ENCODE peak calls at places on chromosomes 4 and X, in five cellular contexts. E is GM10248, V is nephron progenitor cell, S is HFF-Myc, O is A549. W is an unnamed sample.

GRCh38 chr4:180059216-180059881 is 2183.9 kb upstream of the TENM3 start:
- DNase-seq in E (peak; percentile 32), O (no peak), V (peak; percentile 60), S (no peak), W (no peak)

GRCh38 chrX:27336466-27337091 is 126.6 kb downstream of the PPP4R3C start:
- DNase-seq in E (peak; percentile 18), S (peak; percentile 0), V (peak; percentile 64), O (peak; percentile 23), W (peak; percentile 16)

GRCh38 chrX:1529328-1529727 is 7.7 kb downstream of the P2RY8 start:
- DNase-seq in V (no peak), O (no peak), S (no peak), E (no peak), W (no peak)

GRCh38 chrX:42988700-42989099 is 210.7 kb upstream of the PPP1R2C start:
- DNase-seq in V (no peak), E (no peak), O (no peak), S (no peak), W (no peak)

GRCh38 chrX:33457102-33457501 is 245.8 kb upstream of the DMD start:
- DNase-seq in O (no peak), E (no peak), V (no peak), S (no peak), W (no peak)

GRCh38 chr4:81565137-81565870 is 93.6 kb upstream of the RASGEF1B start:
- DNase-seq in O (no peak), V (peak; percentile 41), S (no peak), E (no peak), W (peak; percentile 79)

GRCh38 chr4:7842384-7843279 is 97.0 kb downstream of the AFAP1 start:
- DNase-seq in O (peak; percentile 91), V (no peak), S (peak; percentile 95), E (no peak), W (no peak)

GRCh38 chr4:40321671-40322131 is 13.4 kb upstream of the CHRNA9 start:
- DNase-seq in E (no peak), S (peak; percentile 31), O (peak; percentile 12), V (no peak), W (no peak)

GRCh38 chr4:152935138-152935537 is 985 bp upstream of the FHDC1 start:
- DNase-seq in S (no peak), V (peak; percentile 25), O (peak; percentile 30), E (peak; percentile 48), W (no peak)
- TF ChIP-seq CTCF in S (no peak), V (no peak), O (peak; percentile 18), E (peak; percentile 7), W (no peak)

DNA sequence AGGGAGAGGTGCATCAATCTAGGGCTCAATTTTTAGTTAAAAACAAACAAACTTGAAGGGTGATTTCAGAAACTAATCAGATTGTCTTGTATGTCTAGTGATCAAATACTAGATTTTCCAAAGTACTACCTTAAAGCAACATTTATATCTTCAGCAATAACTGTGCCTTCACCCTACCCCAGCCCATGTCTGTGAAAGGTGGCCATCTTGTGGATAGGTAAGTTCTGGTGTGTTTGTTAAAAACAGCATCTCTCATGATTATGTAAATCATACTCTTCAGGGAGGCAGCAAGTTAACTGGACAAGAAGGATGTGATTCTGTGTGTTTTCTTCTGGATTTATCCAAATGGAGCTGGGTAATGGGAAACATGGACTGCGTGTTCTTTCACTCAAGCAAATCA is 81.4 kb upstream of the ACSL1 start:
- DNase-seq in V (no peak), E (no peak), S (no peak), O (no peak), W (no peak)
- TF ChIP-seq CTCF in V (no peak), E (peak; percentile 30), S (no peak), O (no peak), W (no peak)

GRCh38 chr4:83651846-83652245 is 115.9 kb downstream of the GPAT3 start:
- DNase-seq in O (no peak), V (no peak), S (no peak), E (no peak), W (no peak)
- TF ChIP-seq CTCF in O (no peak), V (no peak), S (no peak), E (no peak), W (no peak)

DNA sequence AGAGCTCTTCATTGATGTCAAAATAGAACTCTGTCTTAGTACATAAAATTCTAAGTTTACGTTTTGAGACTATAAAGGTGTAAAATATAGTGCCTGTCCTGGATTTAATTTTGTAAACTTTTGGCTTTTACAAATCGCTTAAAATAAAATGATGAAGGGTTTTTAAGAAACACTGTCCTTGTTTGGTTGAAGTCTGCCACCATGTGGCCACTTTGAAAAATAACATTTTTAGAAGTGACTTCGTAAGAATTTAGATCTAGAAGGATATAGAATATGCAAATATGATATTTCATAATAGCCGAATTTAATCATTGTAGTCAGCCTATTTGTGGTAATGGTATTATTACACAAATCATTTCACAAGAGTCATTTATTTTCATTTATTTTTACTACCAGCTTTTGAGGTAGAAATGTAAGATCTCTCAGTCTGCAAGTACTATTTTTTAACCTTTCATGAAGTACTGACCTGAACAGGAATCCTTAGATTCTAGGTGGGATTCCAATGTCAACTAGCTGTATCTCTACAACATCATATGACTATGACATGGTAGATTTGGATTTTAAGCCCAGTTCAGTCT is 31.0 kb upstream of the FAT4 start:
- DNase-seq in O (peak; percentile 36), S (no peak), V (peak; percentile 12), E (peak; percentile 24), W (no peak)
- TF ChIP-seq CTCF in O (peak; percentile 65), S (peak; percentile 28), V (peak; percentile 64), E (peak; percentile 36), W (peak; percentile 74)

GRCh38 chr4:188282620-188283232 is 143.5 kb downstream of the TRIML1 start:
- DNase-seq in O (no peak), S (no peak), E (no peak), V (peak; percentile 43), W (no peak)
- TF ChIP-seq CTCF in O (no peak), S (no peak), E (no peak), V (no peak), W (no peak)

DNA sequence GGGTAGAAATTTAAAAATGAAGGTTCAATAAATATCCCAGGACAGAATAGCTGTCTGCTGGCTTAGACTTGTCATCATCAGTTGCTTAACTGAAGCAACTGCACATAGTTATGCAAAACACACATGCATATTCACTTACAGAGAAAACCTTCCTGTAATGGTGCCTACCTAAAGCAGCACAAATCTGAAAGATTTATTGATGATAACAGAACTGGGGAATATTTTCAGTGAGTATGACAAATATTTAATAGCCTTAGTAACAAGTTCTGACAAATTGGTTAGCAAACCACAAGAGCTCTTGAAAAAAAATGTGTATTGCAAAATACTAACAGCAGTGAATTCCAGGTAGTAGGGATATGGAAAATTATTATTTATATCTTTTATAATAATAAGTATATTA is 606.8 kb upstream of the BOD1L1 start:
- DNase-seq in V (no peak), O (no peak), E (no peak), S (no peak), W (no peak)
- TF ChIP-seq CTCF in V (no peak), O (no peak), E (no peak), S (no peak), W (no peak)

GRCh38 chr4:165426769-165427168 is 48.0 kb downstream of the CPE start:
- DNase-seq in O (no peak), V (no peak), E (no peak), S (no peak), W (no peak)

GRCh38 chr4:165426331-165426730 is 47.5 kb downstream of the CPE start:
- DNase-seq in O (no peak), S (no peak), E (no peak), V (no peak), W (no peak)

GRCh38 chr4:165428957-165429356 is 50.1 kb downstream of the CPE start:
- DNase-seq in S (no peak), O (no peak), V (no peak), E (no peak), W (no peak)

DNA sequence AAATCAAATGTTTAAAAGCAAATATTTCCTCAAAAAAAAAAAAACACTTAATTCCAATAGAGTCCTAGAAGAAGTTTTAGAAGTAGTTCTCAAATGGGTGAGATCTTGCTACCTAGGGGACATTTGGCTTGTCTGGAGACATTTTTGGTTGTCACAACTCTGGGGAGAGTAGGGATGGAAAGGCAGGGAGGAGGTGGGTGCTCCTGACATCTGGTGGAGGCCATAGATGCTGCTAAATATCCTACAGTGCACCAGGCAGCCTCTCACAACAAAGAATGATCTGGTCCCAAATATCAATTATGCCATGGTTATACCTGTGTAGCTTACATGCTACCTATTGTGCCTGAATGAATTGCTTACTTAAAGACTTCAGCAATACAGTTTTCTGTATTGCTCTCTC is 46.8 kb downstream of the CPE start:
- DNase-seq in E (no peak), O (no peak), S (no peak), V (no peak), W (no peak)
- TF ChIP-seq CTCF in E (no peak), O (no peak), S (no peak), V (no peak), W (no peak)

GRCh38 chr4:114694770-114695169 is 96.2 kb downstream of the UGT8 start:
- DNase-seq in E (peak; percentile 11), S (peak; percentile 3), V (no peak), O (peak; percentile 25), W (no peak)
- TF ChIP-seq CTCF in E (peak; percentile 52), S (peak; percentile 24), V (peak; percentile 70), O (peak; percentile 69), W (peak; percentile 74)

GRCh38 chrX:7133036-7133412 is 14.5 kb upstream of the STS start:
- DNase-seq in O (no peak), V (peak; percentile 8), E (no peak), S (no peak), W (no peak)
- TF ChIP-seq CTCF in O (no peak), V (no peak), E (no peak), S (no peak), W (no peak)

W was measured in dorsolateral prefrontal cortex.